ENCODE peak calls at places on chromosome 1, in nine cellular contexts. One of them, this sample, is unnamed.

GRCh38 chr1:231986631-231987291 is 360.2 kb downstream of the DISC1 start:
- DNase-seq in D341Med: no peak
- DNase-seq in GM03348: no peak
- DNase-seq in posterior cingulate gyrus: no peak
- DNase-seq in fibroblast of the aortic adventitia: peak; percentile 7
- DNase-seq in heart right ventricle: no peak
- DNase-seq in bronchial epithelial cell: no peak
- DNase-seq in NCI-H1092: no peak
- DNase-seq in AML-193: no peak
- DNase-seq in this sample: no peak

GRCh38 chr1:47137178-47137577 is at the start of gene CYP4A22:
- DNase-seq in D341Med: no peak
- DNase-seq in GM03348: no peak
- DNase-seq in posterior cingulate gyrus: no peak
- DNase-seq in fibroblast of the aortic adventitia: no peak
- DNase-seq in heart right ventricle: no peak
- DNase-seq in bronchial epithelial cell: no peak
- DNase-seq in NCI-H1092: no peak
- DNase-seq in AML-193: no peak
- DNase-seq in this sample: no peak

GRCh38 chr1:190320952-190321351 is 156.7 kb downstream of the BRINP3 start:
- DNase-seq in D341Med: peak; percentile 60
- DNase-seq in GM03348: no peak
- DNase-seq in posterior cingulate gyrus: no peak
- DNase-seq in fibroblast of the aortic adventitia: peak; percentile 71
- DNase-seq in heart right ventricle: no peak
- DNase-seq in bronchial epithelial cell: peak; percentile 13
- DNase-seq in NCI-H1092: no peak
- DNase-seq in AML-193: no peak
- DNase-seq in this sample: peak; percentile 32

GRCh38 chr1:2526824-2527552 is 592 bp upstream of the PANK4 start:
- DNase-seq in D341Med: no peak
- DNase-seq in GM03348: peak; percentile 66
- DNase-seq in posterior cingulate gyrus: peak; percentile 66
- DNase-seq in fibroblast of the aortic adventitia: peak; percentile 45
- DNase-seq in heart right ventricle: peak; percentile 70
- DNase-seq in bronchial epithelial cell: peak; percentile 69
- DNase-seq in NCI-H1092: no peak
- DNase-seq in AML-193: no peak
- DNase-seq in this sample: no peak

GRCh38 chr1:2415801-2416208 is 3.4 kb upstream of the PEX10 start:
- DNase-seq in D341Med: no peak
- DNase-seq in GM03348: no peak
- DNase-seq in posterior cingulate gyrus: no peak
- DNase-seq in fibroblast of the aortic adventitia: no peak
- DNase-seq in heart right ventricle: peak; percentile 23
- DNase-seq in bronchial epithelial cell: peak; percentile 36
- DNase-seq in NCI-H1092: no peak
- DNase-seq in AML-193: no peak
- DNase-seq in this sample: no peak

GRCh38 chr1:219422811-219423598 is 189.9 kb downstream of the ZC3H11B start:
- DNase-seq in D341Med: no peak
- DNase-seq in GM03348: no peak
- DNase-seq in posterior cingulate gyrus: no peak
- DNase-seq in fibroblast of the aortic adventitia: peak; percentile 65
- DNase-seq in heart right ventricle: no peak
- DNase-seq in bronchial epithelial cell: peak; percentile 92
- DNase-seq in NCI-H1092: no peak
- DNase-seq in AML-193: no peak
- DNase-seq in this sample: no peak

GRCh38 chr1:59292557-59292956 is 4.3 kb upstream of the FGGY start:
- DNase-seq in D341Med: no peak
- DNase-seq in GM03348: peak; percentile 16
- DNase-seq in posterior cingulate gyrus: no peak
- DNase-seq in fibroblast of the aortic adventitia: peak; percentile 86
- DNase-seq in heart right ventricle: no peak
- DNase-seq in bronchial epithelial cell: peak; percentile 33
- DNase-seq in NCI-H1092: no peak
- DNase-seq in AML-193: peak; percentile 94
- DNase-seq in this sample: no peak

GRCh38 chr1:110443393-110443918 is 7.5 kb upstream of the PROK1 start:
- DNase-seq in D341Med: no peak
- DNase-seq in GM03348: no peak
- DNase-seq in posterior cingulate gyrus: no peak
- DNase-seq in fibroblast of the aortic adventitia: peak; percentile 26
- DNase-seq in heart right ventricle: no peak
- DNase-seq in bronchial epithelial cell: no peak
- DNase-seq in NCI-H1092: no peak
- DNase-seq in AML-193: no peak
- DNase-seq in this sample: no peak

GRCh38 chr1:178946416-178946815 is 75.5 kb upstream of the ANGPTL1 start:
- DNase-seq in D341Med: no peak
- DNase-seq in GM03348: no peak
- DNase-seq in posterior cingulate gyrus: no peak
- DNase-seq in fibroblast of the aortic adventitia: no peak
- DNase-seq in heart right ventricle: no peak
- DNase-seq in bronchial epithelial cell: no peak
- DNase-seq in NCI-H1092: no peak
- DNase-seq in AML-193: no peak
- DNase-seq in this sample: no peak

GRCh38 chr1:40044065-40044575 is 3.6 kb downstream of the CAP1 start:
- DNase-seq in D341Med: no peak
- DNase-seq in GM03348: no peak
- DNase-seq in posterior cingulate gyrus: no peak
- DNase-seq in fibroblast of the aortic adventitia: no peak
- DNase-seq in heart right ventricle: no peak
- DNase-seq in bronchial epithelial cell: no peak
- DNase-seq in NCI-H1092: no peak
- DNase-seq in AML-193: no peak
- DNase-seq in this sample: no peak

GRCh38 chr1:33047290-33047689 is 10.6 kb upstream of the AK2 start:
- DNase-seq in D341Med: no peak
- DNase-seq in GM03348: no peak
- DNase-seq in posterior cingulate gyrus: no peak
- DNase-seq in fibroblast of the aortic adventitia: no peak
- DNase-seq in heart right ventricle: no peak
- DNase-seq in bronchial epithelial cell: no peak
- DNase-seq in NCI-H1092: no peak
- DNase-seq in AML-193: no peak
- DNase-seq in this sample: no peak

GRCh38 chr1:192133350-192133950 is 24.8 kb upstream of the RGS18 start:
- DNase-seq in D341Med: no peak
- DNase-seq in GM03348: no peak
- DNase-seq in posterior cingulate gyrus: no peak
- DNase-seq in fibroblast of the aortic adventitia: peak; percentile 49
- DNase-seq in heart right ventricle: no peak
- DNase-seq in bronchial epithelial cell: peak; percentile 68
- DNase-seq in NCI-H1092: no peak
- DNase-seq in AML-193: no peak
- DNase-seq in this sample: no peak

GRCh38 chr1:14570514-14570913 is 28.0 kb upstream of the KAZN start:
- DNase-seq in D341Med: no peak
- DNase-seq in GM03348: no peak
- DNase-seq in posterior cingulate gyrus: no peak
- DNase-seq in fibroblast of the aortic adventitia: peak; percentile 5
- DNase-seq in heart right ventricle: no peak
- DNase-seq in bronchial epithelial cell: peak; percentile 2
- DNase-seq in NCI-H1092: no peak
- DNase-seq in AML-193: no peak
- DNase-seq in this sample: no peak